ENCODE peak calls at places on chromosome 17, in seven cellular contexts. L is heart left ventricle, C is endothelial cell, Q is PC-9, S is NB4, X is HFFc6, A is GM23338. R is an unnamed sample.

GRCh38 chr17:21289175-21289901 is 4.8 kb downstream of the MAP2K3 start:
- DNase-seq in L (no peak), C (no peak), Q (no peak), S (peak), X (no peak), A (no peak), R (no peak)

GRCh38 chr17:44581868-44582267 is 24.6 kb downstream of the FZD2 start:
- DNase-seq in L (no peak), C (no peak), Q (no peak), S (peak), X (no peak), A (peak), R (no peak)

GRCh38 chr17:9982159-9982558 is 77.1 kb upstream of the RCVRN start:
- DNase-seq in L (no peak), C (no peak), Q (no peak), S (peak), X (no peak), A (peak), R (no peak)

GRCh38 chr17:15133826-15134225 is 131.3 kb downstream of the PMP22 start:
- DNase-seq in L (no peak), C (no peak), Q (no peak), S (no peak), X (no peak), A (no peak), R (no peak)

GRCh38 chr17:78957076-78957475 is 22.6 kb downstream of the LGALS3BP start:
- DNase-seq in L (no peak), C (no peak), Q (no peak), S (no peak), X (peak), A (no peak), R (no peak)

GRCh38 chr17:61000911-61001310 is 323.3 kb downstream of the BCAS3 start:
- DNase-seq in L (no peak), C (no peak), Q (no peak), S (peak), X (peak), A (peak), R (no peak)

GRCh38 chr17:82199496-82199895 is 13.1 kb downstream of the CCDC57 start:
- DNase-seq in L (no peak), C (no peak), Q (no peak), S (no peak), X (no peak), A (no peak), R (no peak)

GRCh38 chr17:50955160-50955559 is 89.0 kb upstream of the TOB1 start:
- DNase-seq in L (no peak), C (no peak), Q (peak), S (no peak), X (no peak), A (no peak), R (no peak)

GRCh38 chr17:17494499-17495447 is 1.4 kb downstream of the RASD1 start:
- DNase-seq in L (peak), C (peak), Q (no peak), S (no peak), X (no peak), A (peak), R (no peak)

GRCh38 chr17:29566473-29567361 is at the start of gene ABHD15:
- DNase-seq in L (peak), C (peak), Q (peak), S (peak), X (peak), A (peak), R (no peak)

GRCh38 chr17:17381438-17382059 is 78.4 kb downstream of the NT5M start:
- DNase-seq in L (no peak), C (no peak), Q (no peak), S (no peak), X (no peak), A (no peak), R (no peak)

GRCh38 chr17:16371742-16372141 is 9.1 kb upstream of the UBB start:
- DNase-seq in L (no peak), C (no peak), Q (no peak), S (no peak), X (peak), A (no peak), R (no peak)

GRCh38 chr17:882827-883585 is 96.6 kb downstream of the NXN start:
- DNase-seq in L (peak), C (no peak), Q (no peak), S (no peak), X (no peak), A (peak), R (no peak)

GRCh38 chr17:80455328-80455710 is 21.1 kb downstream of the NPTX1 start:
- DNase-seq in L (peak), C (peak), Q (no peak), S (no peak), X (peak), A (peak), R (no peak)

GRCh38 chr17:79623786-79624657 is 13.2 kb upstream of the RBFOX3 start:
- DNase-seq in L (peak), C (no peak), Q (no peak), S (no peak), X (no peak), A (no peak), R (peak)

GRCh38 chr17:80473701-80474100 is 2.7 kb downstream of the NPTX1 start:
- DNase-seq in L (no peak), C (no peak), Q (no peak), S (no peak), X (no peak), A (no peak), R (no peak)

GRCh38 chr17:49482144-49482817 is 12.8 kb upstream of the NGFR start:
- DNase-seq in L (no peak), C (no peak), Q (no peak), S (peak), X (peak), A (no peak), R (no peak)

GRCh38 chr17:43479948-43480347 is 3.8 kb upstream of the DHX8 start:
- DNase-seq in L (no peak), C (no peak), Q (no peak), S (no peak), X (no peak), A (no peak), R (no peak)

GRCh38 chr17:57935833-57936807 is 19.1 kb downstream of the CUEDC1 start:
- DNase-seq in L (no peak), C (peak), Q (peak), S (peak), X (peak), A (peak), R (no peak)

GRCh38 chr17:42453544-42453943 is 5.1 kb upstream of the ATP6V0A1 start:
- DNase-seq in L (no peak), C (no peak), Q (no peak), S (peak), X (no peak), A (no peak), R (no peak)

GRCh38 chr17:13647551-13647950 is 45.8 kb upstream of the HS3ST3A1 start:
- DNase-seq in L (no peak), C (no peak), Q (no peak), S (no peak), X (peak), A (no peak), R (no peak)

GRCh38 chr17:28948873-28949184 is 2.5 kb downstream of the PHF12 start:
- DNase-seq in L (peak), C (no peak), Q (no peak), S (no peak), X (no peak), A (peak), R (no peak)

GRCh38 chr17:71486171-71486740 is 634.6 kb upstream of the SOX9 start:
- DNase-seq in L (no peak), C (no peak), Q (no peak), S (no peak), X (no peak), A (no peak), R (no peak)

GRCh38 chr17:64156670-64157069 is 26.7 kb upstream of the ERN1 start:
- DNase-seq in L (no peak), C (no peak), Q (no peak), S (no peak), X (no peak), A (no peak), R (no peak)

GRCh38 chr17:29569245-29569950 is 897 bp downstream of the TP53I13 start:
- DNase-seq in L (no peak), C (no peak), Q (peak), S (no peak), X (peak), A (no peak), R (no peak)

GRCh38 chr17:44473367-44473766 is 29.8 kb downstream of the GPATCH8 start:
- DNase-seq in L (no peak), C (no peak), Q (no peak), S (no peak), X (peak), A (no peak), R (no peak)

GRCh38 chr17:49197346-49197998 is 12.9 kb downstream of the GNGT2 start:
- DNase-seq in L (no peak), C (no peak), Q (peak), S (no peak), X (no peak), A (no peak), R (no peak)

GRCh38 chr17:30570596-30571265 is 93.5 kb downstream of the GOSR1 start:
- DNase-seq in L (no peak), C (no peak), Q (no peak), S (no peak), X (no peak), A (no peak), R (peak)

GRCh38 chr17:4204676-4205075 is 59.1 kb downstream of the ANKFY1 start:
- DNase-seq in L (no peak), C (no peak), Q (no peak), S (no peak), X (peak), A (no peak), R (no peak)

GRCh38 chr17:61593404-61593803 is 2.4 kb upstream of the NACA2 start:
- DNase-seq in L (no peak), C (no peak), Q (no peak), S (no peak), X (no peak), A (no peak), R (no peak)

GRCh38 chr17:35345926-35346771 is 27.3 kb downstream of the SLFN11 start:
- DNase-seq in L (peak), C (peak), Q (no peak), S (peak), X (peak), A (peak), R (peak)

GRCh38 chr17:37089998-37090397 is 141.2 kb downstream of the AATF start:
- DNase-seq in L (no peak), C (no peak), Q (no peak), S (peak), X (no peak), A (no peak), R (no peak)

GRCh38 chr17:4444782-4445473 is 11.2 kb downstream of the SPNS3 start:
- DNase-seq in L (peak), C (no peak), Q (peak), S (no peak), X (no peak), A (no peak), R (peak)

GRCh38 chr17:45994228-45994627 is 4.8 kb upstream of the STH start:
- DNase-seq in L (no peak), C (no peak), Q (no peak), S (no peak), X (no peak), A (no peak), R (no peak)

GRCh38 chr17:81184596-81184995 is 18.6 kb upstream of the AATK start:
- DNase-seq in L (no peak), C (no peak), Q (no peak), S (no peak), X (no peak), A (peak), R (no peak)

GRCh38 chr17:35244345-35245195 is 1.7 kb downstream of the SLFN5 start:
- DNase-seq in L (peak), C (peak), Q (peak), S (peak), X (peak), A (peak), R (peak)

GRCh38 chr17:69018022-69018615 is 42.6 kb downstream of the ABCA9 start:
- DNase-seq in L (no peak), C (no peak), Q (no peak), S (no peak), X (no peak), A (no peak), R (no peak)

GRCh38 chr17:60729854-60730253 is 52.2 kb downstream of the BCAS3 start:
- DNase-seq in L (no peak), C (no peak), Q (no peak), S (no peak), X (no peak), A (no peak), R (no peak)

GRCh38 chr17:68205251-68205807 is 42.5 kb upstream of the AMZ2 start:
- DNase-seq in L (peak), C (peak), Q (peak), S (peak), X (peak), A (peak), R (peak)

GRCh38 chr17:36498155-36498554 is 11.7 kb downstream of the ZNHIT3 start:
- DNase-seq in L (no peak), C (no peak), Q (no peak), S (no peak), X (no peak), A (no peak), R (no peak)

DNA sequence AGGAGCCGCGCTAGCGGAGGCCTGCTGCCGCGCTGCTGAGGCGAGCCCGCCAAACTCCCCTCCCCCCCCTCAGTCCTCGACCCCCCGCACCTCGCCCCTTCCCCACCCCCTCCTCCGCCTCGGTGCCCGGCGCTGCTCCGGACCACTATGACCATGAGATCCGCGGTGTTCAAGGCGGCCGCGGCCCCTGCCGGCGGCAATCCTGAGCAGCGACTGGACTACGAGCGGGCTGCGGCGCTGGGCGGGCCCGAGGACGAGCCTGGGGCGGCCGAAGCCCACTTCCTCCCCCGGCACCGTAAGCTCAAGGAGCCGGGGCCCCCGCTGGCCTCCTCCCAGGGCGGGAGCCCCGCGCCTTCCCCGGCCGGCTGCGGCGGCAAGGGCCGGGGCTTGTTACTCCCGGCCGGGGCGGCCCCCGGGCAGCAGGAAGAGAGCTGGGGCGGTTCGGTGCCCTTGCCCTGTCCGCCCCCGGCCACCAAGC is 734 bp downstream of the MSL1 start:
- DNase-seq in L (peak), C (peak), Q (no peak), S (peak), X (peak), A (peak), R (no peak)
- TF ChIP-seq CTCF in L (peak), C (no peak), Q (no peak), S (no peak), X (peak), A (no peak), R (no peak)

GRCh38 chr17:2926019-2926650 is 129.9 kb downstream of the RAP1GAP2 start:
- DNase-seq in L (no peak), C (no peak), Q (peak), S (peak), X (peak), A (no peak), R (no peak)
- TF ChIP-seq CTCF in L (no peak), C (no peak), Q (no peak), S (no peak), X (no peak), A (no peak), R (no peak)

DNA sequence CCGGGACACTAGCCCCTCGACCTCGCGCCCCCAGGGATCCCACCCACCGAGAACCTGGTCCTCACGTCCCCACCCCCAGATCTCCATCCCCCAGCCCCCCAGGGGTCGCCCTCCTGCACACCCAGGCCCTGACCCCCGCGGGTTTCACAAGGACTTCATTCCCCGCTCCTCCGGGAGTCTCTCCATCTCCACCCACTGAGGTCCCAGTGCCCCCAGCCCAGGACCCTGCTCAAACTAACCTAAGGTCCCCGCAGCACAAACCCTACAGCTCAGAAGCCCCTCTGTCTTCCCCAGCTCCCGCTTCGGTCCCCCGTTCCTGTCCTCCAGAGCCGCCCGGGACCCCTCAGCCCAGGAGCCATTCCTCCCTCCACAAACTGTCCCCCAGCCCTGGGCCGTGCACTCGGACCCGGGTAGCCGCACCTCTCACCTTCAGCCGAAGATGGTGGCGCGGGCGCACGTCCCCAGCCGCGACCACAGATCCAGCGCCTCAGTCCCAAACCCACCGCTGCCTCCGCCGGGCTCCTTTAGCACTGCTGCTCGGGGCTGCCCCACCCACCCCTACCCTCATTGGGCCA is at the start of gene MYH10:
- DNase-seq in L (no peak), C (no peak), Q (no peak), S (no peak), X (no peak), A (no peak), R (no peak)
- TF ChIP-seq CTCF in L (peak), C (no peak), Q (no peak), S (no peak), X (no peak), A (no peak), R (no peak)

DNA sequence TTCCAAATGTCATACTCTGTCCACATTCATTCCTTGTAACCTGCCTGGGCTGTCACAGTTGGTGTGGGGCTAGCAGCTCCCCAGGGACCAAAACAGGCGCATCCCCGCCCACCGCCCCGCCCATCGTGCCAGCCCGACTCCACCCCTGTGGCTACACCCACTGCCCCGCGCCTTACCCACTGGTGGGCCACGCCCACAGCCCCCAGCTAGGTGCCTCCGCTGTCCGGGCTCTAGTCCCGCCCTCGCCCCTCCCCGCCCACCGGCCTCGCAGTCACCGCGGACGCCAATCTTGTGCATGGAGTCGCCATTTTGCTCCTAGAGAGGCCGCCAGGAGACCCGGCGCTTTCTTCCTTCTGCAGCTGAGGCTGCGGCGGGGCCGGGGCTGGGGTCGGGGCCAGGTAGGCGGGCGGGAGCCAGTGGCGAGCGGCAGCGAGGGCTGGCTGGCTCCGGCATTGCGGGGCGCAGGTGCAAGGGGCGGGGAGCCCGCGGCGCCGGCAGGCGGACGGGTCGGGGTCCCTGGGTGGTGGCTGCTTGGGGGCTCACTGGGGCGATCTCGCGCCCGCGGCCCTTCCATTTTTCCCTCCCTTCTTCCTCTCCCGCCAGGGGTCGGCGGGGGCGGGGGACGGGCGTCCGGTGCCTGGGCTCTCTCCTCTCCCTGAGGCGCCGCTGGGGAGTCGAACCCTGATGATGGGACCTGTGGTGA is at the start of gene PRPSAP2:
- DNase-seq in L (peak), C (peak), Q (peak), S (peak), X (peak), A (peak), R (peak)
- TF ChIP-seq CTCF in L (no peak), C (no peak), Q (no peak), S (no peak), X (no peak), A (no peak), R (no peak)

GRCh38 chr17:6544770-6545169 is 11.6 kb downstream of the PITPNM3 start:
- DNase-seq in L (no peak), C (no peak), Q (no peak), S (no peak), X (no peak), A (peak), R (no peak)

GRCh38 chr17:6541886-6542285 is 14.5 kb downstream of the PITPNM3 start:
- DNase-seq in L (no peak), C (no peak), Q (no peak), S (no peak), X (no peak), A (no peak), R (no peak)

GRCh38 chr17:6542577-6542976 is 13.8 kb downstream of the PITPNM3 start:
- DNase-seq in L (no peak), C (no peak), Q (no peak), S (no peak), X (no peak), A (no peak), R (no peak)

GRCh38 chr17:6544011-6544370 is 12.4 kb downstream of the PITPNM3 start:
- DNase-seq in L (no peak), C (no peak), Q (no peak), S (no peak), X (no peak), A (no peak), R (no peak)

DNA sequence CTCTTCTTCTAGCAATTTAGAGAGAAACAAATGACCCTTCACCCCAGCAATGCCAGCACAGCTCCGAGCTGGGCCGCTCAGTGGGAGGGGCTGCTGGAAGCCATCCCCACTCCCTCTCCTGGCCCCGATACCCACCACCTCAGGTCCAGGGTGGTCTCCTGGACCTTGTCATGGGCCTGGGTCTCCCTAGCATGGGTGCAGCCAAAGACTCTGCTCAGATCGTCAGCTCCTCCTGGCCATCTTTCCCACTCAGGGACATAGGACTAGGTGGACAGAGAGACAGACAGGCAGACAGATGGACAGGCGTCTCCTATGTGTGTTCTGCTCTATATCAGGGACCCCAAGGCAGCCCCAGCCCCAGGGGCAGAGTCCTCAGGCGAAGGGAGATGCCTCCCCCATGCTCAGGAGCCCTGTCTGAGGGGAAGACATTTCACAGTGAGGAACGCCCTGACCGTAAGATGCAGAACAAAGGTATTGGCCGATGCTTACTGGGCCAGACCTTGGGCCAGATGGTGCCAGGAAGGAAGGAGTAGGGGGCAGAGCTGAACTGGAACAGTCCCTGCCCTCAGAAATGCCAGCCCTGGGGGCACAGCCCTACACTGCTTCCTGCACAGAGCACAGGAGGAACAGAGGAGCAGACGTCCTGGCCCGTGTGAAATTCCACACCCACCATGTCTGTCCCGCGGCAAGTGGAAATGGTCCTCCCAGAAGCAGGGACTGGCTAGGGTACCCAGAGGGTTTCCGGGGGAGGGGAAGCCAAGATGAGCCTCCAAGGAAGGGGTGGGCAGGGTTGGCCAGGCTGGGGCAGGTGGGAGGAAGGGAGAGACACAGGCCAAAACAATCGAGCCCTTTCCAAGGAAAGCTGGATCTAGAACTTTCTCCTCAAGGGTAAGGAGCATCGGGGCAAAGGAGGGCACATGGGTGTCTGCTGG is 13.0 kb downstream of the PITPNM3 start:
- DNase-seq in L (no peak), C (no peak), Q (no peak), S (no peak), X (no peak), A (no peak), R (no peak)
- TF ChIP-seq CTCF in L (no peak), C (no peak), Q (no peak), S (no peak), X (no peak), A (no peak), R (no peak)

GRCh38 chr17:76189741-76190140 is 48.7 kb upstream of the FOXJ1 start:
- DNase-seq in L (no peak), C (no peak), Q (no peak), S (no peak), X (no peak), A (no peak), R (no peak)
- TF ChIP-seq CTCF in L (no peak), C (no peak), Q (no peak), S (no peak), X (no peak), A (peak), R (no peak)

R was measured in CD14-positive monocyte.